ENCODE peak calls at places on chromosomes 3 and 15, in six cellular contexts. One of them, this sample, is unnamed.

GRCh38 chr3:72492240-72492639 is 356.0 kb downstream of the SHQ1 start:
- DNase-seq in left cardiac atrium: peak; percentile 71
- DNase-seq in AG09319: peak; percentile 89
- DNase-seq in uterus: no peak
- DNase-seq in NCI-H748 treated with DMSO at 0.1 percent for 48 hours: no peak
- DNase-seq in fibroblast of pulmonary artery: peak; percentile 89
- DNase-seq in this sample: no peak

GRCh38 chr3:141312359-141313090 is 55.8 kb upstream of the ZBTB38 start:
- DNase-seq in uterus: no peak
- DNase-seq in left cardiac atrium: no peak
- DNase-seq in NCI-H748 treated with DMSO at 0.1 percent for 48 hours: no peak
- DNase-seq in AG09319: no peak
- DNase-seq in fibroblast of pulmonary artery: no peak
- DNase-seq in this sample: no peak

GRCh38 chr3:69288161-69288895 is 97.6 kb downstream of the FRMD4B start:
- DNase-seq in AG09319: no peak
- DNase-seq in fibroblast of pulmonary artery: no peak
- DNase-seq in left cardiac atrium: no peak
- DNase-seq in uterus: no peak
- DNase-seq in NCI-H748 treated with DMSO at 0.1 percent for 48 hours: peak; percentile 39
- DNase-seq in this sample: peak; percentile 40

GRCh38 chr3:39780352-39780751 is 29.1 kb upstream of the MYRIP start:
- DNase-seq in AG09319: no peak
- DNase-seq in left cardiac atrium: no peak
- DNase-seq in NCI-H748 treated with DMSO at 0.1 percent for 48 hours: no peak
- DNase-seq in uterus: no peak
- DNase-seq in fibroblast of pulmonary artery: no peak
- DNase-seq in this sample: no peak

GRCh38 chr3:182596673-182597410 is 196.5 kb upstream of the ATP11B start:
- DNase-seq in fibroblast of pulmonary artery: no peak
- DNase-seq in AG09319: no peak
- DNase-seq in uterus: no peak
- DNase-seq in left cardiac atrium: no peak
- DNase-seq in NCI-H748 treated with DMSO at 0.1 percent for 48 hours: peak; percentile 88
- DNase-seq in this sample: no peak

GRCh38 chr15:29939404-29939803 is 117.1 kb upstream of the TJP1 start:
- DNase-seq in NCI-H748 treated with DMSO at 0.1 percent for 48 hours: no peak
- DNase-seq in fibroblast of pulmonary artery: peak; percentile 28
- DNase-seq in left cardiac atrium: no peak
- DNase-seq in uterus: no peak
- DNase-seq in AG09319: no peak
- DNase-seq in this sample: no peak

GRCh38 chr15:43828061-43828657 is 1.4 kb downstream of the WDR76 start:
- DNase-seq in left cardiac atrium: no peak
- DNase-seq in AG09319: no peak
- DNase-seq in fibroblast of pulmonary artery: peak; percentile 10
- DNase-seq in NCI-H748 treated with DMSO at 0.1 percent for 48 hours: no peak
- DNase-seq in uterus: no peak
- DNase-seq in this sample: no peak

GRCh38 chr15:49621327-49622210 is 721 bp downstream of the DTWD1 start:
- DNase-seq in uterus: no peak
- DNase-seq in fibroblast of pulmonary artery: peak; percentile 32
- DNase-seq in NCI-H748 treated with DMSO at 0.1 percent for 48 hours: no peak
- DNase-seq in left cardiac atrium: no peak
- DNase-seq in AG09319: no peak
- DNase-seq in this sample: no peak

GRCh38 chr3:21331321-21331720 is 419.7 kb downstream of the ZNF385D start:
- DNase-seq in AG09319: no peak
- DNase-seq in left cardiac atrium: no peak
- DNase-seq in uterus: no peak
- DNase-seq in NCI-H748 treated with DMSO at 0.1 percent for 48 hours: no peak
- DNase-seq in fibroblast of pulmonary artery: peak; percentile 34
- DNase-seq in this sample: no peak

GRCh38 chr3:99962703-99963102 is 145.0 kb downstream of the CMSS1 start:
- DNase-seq in uterus: no peak
- DNase-seq in fibroblast of pulmonary artery: peak; percentile 91
- DNase-seq in NCI-H748 treated with DMSO at 0.1 percent for 48 hours: no peak
- DNase-seq in left cardiac atrium: no peak
- DNase-seq in AG09319: no peak
- DNase-seq in this sample: no peak

GRCh38 chr3:66128623-66129022 is 89.9 kb upstream of the MAGI1 start:
- DNase-seq in fibroblast of pulmonary artery: no peak
- DNase-seq in AG09319: no peak
- DNase-seq in uterus: no peak
- DNase-seq in left cardiac atrium: no peak
- DNase-seq in NCI-H748 treated with DMSO at 0.1 percent for 48 hours: no peak
- DNase-seq in this sample: no peak

GRCh38 chr3:172915911-172916514 is 165.5 kb downstream of the ECT2 start:
- DNase-seq in left cardiac atrium: no peak
- DNase-seq in NCI-H748 treated with DMSO at 0.1 percent for 48 hours: peak; percentile 85
- DNase-seq in uterus: no peak
- DNase-seq in fibroblast of pulmonary artery: no peak
- DNase-seq in AG09319: no peak
- DNase-seq in this sample: no peak

This sample was measured in stimulated activated CD4-positive, alpha-beta T cell treated with anti-CD3 and anti-CD28 coated beads, Interleukin-4, amount 100 ng/mL, for 1 hour.